ENCODE peak calls at places on chromosomes 1 and 21, in ten cellular contexts. O is hepatocyte; U is left lung; N is esophagus muscularis mucosa; V is ovary; M is tibial artery; Q is aorta; A is naive thymus-derived CD4-positive, alpha-beta T cell; D is SJSA1; S is CD8-positive, alpha-beta memory T cell. P is an unnamed sample.

GRCh38 chr1:37128091-37128490 is 93.8 kb upstream of the GRIK3 start:
- DNase-seq in M (no peak), O (peak; percentile 14), U (no peak), Q (no peak), D (no peak), A (no peak), N (no peak), V (no peak), S (no peak), P (no peak)

GRCh38 chr1:91567583-91567982 is 66.9 kb downstream of the CDC7 start:
- DNase-seq in M (no peak), Q (no peak), N (peak; percentile 70), V (no peak), U (no peak), D (no peak), A (no peak), S (no peak), O (no peak), P (no peak)

GRCh38 chr1:107739183-107739582 is 225.8 kb downstream of the VAV3 start:
- DNase-seq in V (no peak), A (no peak), S (no peak), Q (no peak), M (no peak), N (no peak), D (no peak), O (no peak), U (no peak), P (no peak)

GRCh38 chr1:52569333-52570265 is 16.7 kb upstream of the TUT4 start:
- DNase-seq in S (no peak), D (no peak), N (no peak), U (no peak), Q (no peak), O (no peak), A (no peak), M (no peak), V (no peak), P (no peak)

GRCh38 chr1:81569761-81570160 is 231.0 kb upstream of the ADGRL2 start:
- DNase-seq in S (no peak), O (no peak), U (no peak), A (no peak), V (no peak), Q (no peak), M (no peak), D (no peak), N (no peak), P (no peak)

GRCh38 chr1:223641523-223642039 is 23.9 kb downstream of the CAPN8 start:
- DNase-seq in N (no peak), Q (no peak), U (peak; percentile 57), A (no peak), M (peak; percentile 17), V (no peak), S (no peak), O (peak; percentile 34), D (no peak), P (no peak)

GRCh38 chr1:11701551-11701961 is 10.0 kb downstream of the DRAXIN start:
- DNase-seq in V (no peak), N (no peak), M (no peak), D (no peak), S (no peak), A (no peak), U (no peak), O (no peak), Q (no peak), P (no peak)

GRCh38 chr1:220908757-220909156 is 29.5 kb downstream of the HLX start:
- DNase-seq in U (no peak), N (peak; percentile 21), A (no peak), Q (no peak), S (no peak), O (peak; percentile 32), M (no peak), D (peak; percentile 7), V (no peak), P (no peak)

GRCh38 chr1:206547104-206547503 is 39.8 kb downstream of the RASSF5 start:
- DNase-seq in D (no peak), M (no peak), V (no peak), U (no peak), Q (no peak), S (no peak), A (no peak), N (no peak), O (no peak), P (no peak)

GRCh38 chr1:230143534-230143933 is 76.5 kb downstream of the GALNT2 start:
- DNase-seq in D (no peak), U (no peak), N (no peak), Q (no peak), M (no peak), V (no peak), A (no peak), S (no peak), O (no peak), P (no peak)

GRCh38 chr1:183023601-183024351 is 556 bp downstream of the LAMC1 start:
- DNase-seq in U (peak; percentile 84), M (peak; percentile 78), N (no peak), A (peak; percentile 13), D (peak; percentile 75), O (peak; percentile 88), Q (peak; percentile 83), S (no peak), V (peak; percentile 63), P (no peak)

GRCh38 chr1:109764561-109765482 is 1.1 kb upstream of the EPS8L3 start:
- DNase-seq in Q (peak; percentile 71), A (peak; percentile 2), M (peak; percentile 48), U (peak; percentile 22), D (no peak), S (no peak), O (no peak), V (peak; percentile 20), N (no peak), P (peak; percentile 6)

GRCh38 chr1:159492575-159493323 is 43.1 kb downstream of the OR10J5 start:
- DNase-seq in A (no peak), N (peak; percentile 70), M (no peak), U (no peak), V (no peak), S (no peak), O (no peak), D (peak; percentile 24), Q (no peak), P (no peak)

GRCh38 chr1:244041475-244042100 is 9.5 kb upstream of the ZBTB18 start:
- DNase-seq in V (no peak), N (no peak), Q (no peak), D (no peak), O (no peak), U (no peak), A (no peak), S (no peak), M (no peak), P (no peak)

GRCh38 chr1:167808104-167808503 is 86.3 kb downstream of the MPZL1 start:
- DNase-seq in V (no peak), O (no peak), A (no peak), U (no peak), M (no peak), D (no peak), Q (no peak), N (no peak), S (no peak), P (no peak)

GRCh38 chr1:211305044-211305443 is 21.6 kb upstream of the TRAF5 start:
- DNase-seq in S (no peak), N (no peak), A (no peak), V (no peak), O (no peak), D (no peak), Q (no peak), U (no peak), M (no peak), P (no peak)

GRCh38 chr21:37606549-37606948 is 240.0 kb downstream of the DYRK1A start:
- DNase-seq in S (no peak), M (no peak), D (no peak), N (no peak), U (no peak), A (no peak), Q (no peak), V (no peak), O (no peak), P (no peak)

GRCh38 chr21:38818336-38818723 is 12.6 kb downstream of the ETS2 start:
- DNase-seq in O (no peak), Q (no peak), N (no peak), U (no peak), D (no peak), A (no peak), M (no peak), S (no peak), V (no peak), P (no peak)
- H3K9me3 ChIP-seq in O (no peaks in the 10 kb centered on the region), Q (no peaks in the 10 kb centered on the region), N (no peaks in the 10 kb centered on the region), U (no peaks in the 10 kb centered on the region), D (no peaks in the 10 kb centered on the region), A (no peaks in the 10 kb centered on the region), M (no peaks in the 10 kb centered on the region), S (no peaks in the 10 kb centered on the region), V (no peaks in the 10 kb centered on the region), P (no peaks in the 10 kb centered on the region)

DNA sequence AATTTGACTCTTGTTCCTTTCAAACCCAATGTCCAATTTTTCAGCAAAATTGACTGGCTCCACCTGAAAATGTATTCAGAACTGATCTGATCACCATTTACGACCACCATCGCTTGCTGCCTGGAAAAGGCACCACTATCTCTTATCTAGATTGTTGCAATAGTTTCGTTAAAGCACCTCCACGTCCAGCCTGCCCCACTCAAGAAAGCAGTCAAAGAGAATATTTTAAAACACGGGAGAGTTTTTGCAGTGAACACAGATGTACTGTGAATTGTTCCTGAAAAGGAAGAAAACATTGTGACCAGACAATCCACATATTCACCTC is 4.0 kb upstream of the OR11L1 start:
- DNase-seq in D (no peak), A (no peak), Q (no peak), M (no peak), V (no peak), N (no peak), U (no peak), S (no peak), O (no peak), P (no peak)
- H3K9me3 ChIP-seq in D (peaks cover 7% of the 10 kb centered on the region), A (no peaks in the 10 kb centered on the region), Q (peaks cover 1% of the 10 kb centered on the region), M (no peaks in the 10 kb centered on the region), V (no peaks in the 10 kb centered on the region), N (no peaks in the 10 kb centered on the region), U (no peaks in the 10 kb centered on the region), S (no peaks in the 10 kb centered on the region), O (no peaks in the 10 kb centered on the region), P (no peaks in the 10 kb centered on the region)

GRCh38 chr21:10430007-10430406 is 91.4 kb upstream of the TPTE start:
- DNase-seq in U (no peak), M (no peak), N (peak; percentile 93), Q (no peak), V (no peak), O (no peak), A (no peak), D (no peak), S (no peak), P (no peak)

DNA sequence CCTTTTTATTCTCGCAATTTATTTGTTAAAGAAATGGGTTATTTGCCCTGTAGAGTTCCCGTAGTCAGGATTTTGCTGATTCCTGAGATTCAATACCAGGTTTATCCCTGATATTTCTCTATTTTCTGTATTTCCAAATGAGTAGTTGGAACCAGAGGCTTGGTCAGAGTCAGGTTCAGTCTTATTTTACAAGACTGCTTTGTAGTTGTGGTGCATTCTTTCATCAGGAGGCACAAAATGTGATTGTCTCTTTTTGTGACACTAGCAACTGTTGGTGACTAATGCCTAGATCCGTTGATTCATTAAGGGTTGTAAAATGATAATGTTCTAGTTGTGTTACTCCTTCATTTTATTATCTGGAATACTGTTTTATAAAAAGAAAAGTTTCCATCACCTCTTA is 95.5 kb upstream of the TPTE start:
- DNase-seq in V (no peak), A (no peak), U (no peak), N (peak; percentile 92), M (no peak), S (no peak), O (peak; percentile 26), Q (no peak), D (no peak), P (no peak)
- H3K9me3 ChIP-seq in V (peaks cover 4% of the 10 kb centered on the region), A (peaks cover 3% of the 10 kb centered on the region), U (peaks cover 62% of the 10 kb centered on the region), N (peaks cover 4% of the 10 kb centered on the region), M (peaks cover 3% of the 10 kb centered on the region), S (peaks cover 4% of the 10 kb centered on the region), O (peaks cover 37% of the 10 kb centered on the region), Q (no peaks in the 10 kb centered on the region), D (no peaks in the 10 kb centered on the region), P (peaks cover 4% of the 10 kb centered on the region)

GRCh38 chr1:152626688-152627087 is 3.8 kb upstream of the LCE3A start:
- DNase-seq in M (no peak), S (no peak), D (no peak), Q (no peak), N (peak; percentile 53), V (no peak), A (no peak), U (no peak), O (no peak), P (no peak)
- H3K9me3 ChIP-seq in M (no peaks in the 10 kb centered on the region), S (no peaks in the 10 kb centered on the region), D (no peaks in the 10 kb centered on the region), Q (peaks cover 9% of the 10 kb centered on the region), N (peaks cover 4% of the 10 kb centered on the region), V (no peaks in the 10 kb centered on the region), A (no peaks in the 10 kb centered on the region), U (no peaks in the 10 kb centered on the region), O (no peaks in the 10 kb centered on the region), P (no peaks in the 10 kb centered on the region)

P was measured in T-helper 17 cell.